ENCODE peak calls at places on chromosomes 1 and 21, in seven cellular contexts. M is cardiac fibroblast; A is GM12865; Q is CD4-positive, alpha-beta memory T cell; R is stimulated activated CD8-positive, alpha-beta memory T cell treated with anti-CD3 and anti-CD28 coated beads, Interleukin-7, amount 100 ng/mL, for 1 hour; B is neural crest cell; N is fibroblast of the aortic adventitia. F is an unnamed sample.

GRCh38 chr1:193115629-193116227 is 6.1 kb upstream of the CDC73 start:
- DNase-seq in A (no peak), M (peak), N (peak), R (no peak), Q (no peak), B (no peak), F (no peak)

GRCh38 chr1:110466646-110467280 is 15.8 kb downstream of the PROK1 start:
- DNase-seq in A (no peak), M (no peak), Q (no peak), N (no peak), B (no peak), R (no peak), F (no peak)

GRCh38 chr21:23401278-23401677 is 2206.0 kb downstream of the MRPL39 start:
- DNase-seq in N (no peak), R (no peak), Q (no peak), A (peak), B (no peak), M (no peak), F (peak)

GRCh38 chr1:96713649-96714048 is 7.9 kb upstream of the PTBP2 start:
- DNase-seq in M (no peak), Q (no peak), B (no peak), A (no peak), N (no peak), R (no peak), F (no peak)

GRCh38 chr1:62295921-62296451 is 23.2 kb downstream of the KANK4 start:
- DNase-seq in M (peak), A (peak), B (no peak), Q (peak), N (peak), R (no peak), F (no peak)

GRCh38 chr1:236064674-236065508 is at the start of gene NID1:
- DNase-seq in N (peak), Q (no peak), M (peak), B (peak), R (no peak), A (peak), F (no peak)

GRCh38 chr1:226690460-226690982 is 48.6 kb downstream of the ITPKB start:
- DNase-seq in R (no peak), A (no peak), M (no peak), B (no peak), N (no peak), Q (peak), F (no peak)

GRCh38 chr1:11735854-11736745 is at the start of gene AGTRAP:
- DNase-seq in R (peak), Q (peak), M (peak), N (peak), A (peak), B (peak), F (peak)

GRCh38 chr1:24483441-24483840 is 19.2 kb upstream of the RCAN3 start:
- DNase-seq in R (no peak), Q (peak), A (no peak), N (no peak), M (no peak), B (no peak), F (no peak)

GRCh38 chr1:87880098-87880746 is 551.5 kb downstream of the LMO4 start:
- DNase-seq in Q (no peak), A (no peak), B (no peak), R (no peak), N (no peak), M (peak), F (no peak)

GRCh38 chr1:5424802-5425201 is 567.4 kb downstream of the NPHP4 start:
- DNase-seq in Q (no peak), R (no peak), A (no peak), B (no peak), M (no peak), N (no peak), F (no peak)

GRCh38 chr1:27744556-27744955 is 18.8 kb downstream of the FAM76A start:
- DNase-seq in M (no peak), R (no peak), A (no peak), Q (no peak), N (no peak), B (no peak), F (no peak)

GRCh38 chr21:10640446-10640845 is 119.1 kb downstream of the TPTE start:
- DNase-seq in Q (no peak), B (no peak), N (no peak), R (no peak), A (no peak), M (no peak), F (no peak)

GRCh38 chr1:27863552-27863943 is 8.8 kb upstream of the THEMIS2 start:
- DNase-seq in M (no peak), R (no peak), Q (no peak), B (no peak), A (peak), N (no peak), F (no peak)

GRCh38 chr1:67537647-67538018 is 107.4 kb upstream of the SERBP1 start:
- DNase-seq in B (no peak), Q (no peak), M (no peak), R (no peak), N (no peak), A (no peak), F (no peak)

GRCh38 chr1:209375097-209375496 is 208.4 kb upstream of the CAMK1G start:
- DNase-seq in N (no peak), B (no peak), M (no peak), Q (no peak), A (no peak), R (no peak), F (no peak)

GRCh38 chr1:119712342-119713038 is 756 bp downstream of the PHGDH start:
- DNase-seq in Q (no peak), R (no peak), B (peak), A (peak), N (peak), M (peak), F (peak)